ENCODE peak calls at places on chromosomes 1 and 21, in six cellular contexts. R is H1, W is HEK293T, H is K562, G is HCT116, N is GM12878. J is an unnamed sample.
A peak's percentile ranks its signal among the peaks of the same experiment; 100 is the strongest.

GRCh38 chr1:30877205-30877912 is 31.2 kb downstream of the SDC3 start:
- DNase-seq in R (no peak), W (no peak), H (no peak), G (no peak), N (no peak), J (no peak)

GRCh38 chr1:228081578-228082259 is 789 bp upstream of the ARF1 start:
- DNase-seq in R (no peak), W (peak; percentile 41), H (peak; percentile 87), G (no peak), N (no peak), J (peak; percentile 42)

GRCh38 chr1:210236386-210236839 is 3.8 kb downstream of the SERTAD4 start:
- DNase-seq in R (no peak), W (peak; percentile 31), H (no peak), G (no peak), N (no peak), J (no peak)

GRCh38 chr1:27001570-27002360 is 8.3 kb downstream of the TRNP1 start:
- DNase-seq in R (no peak), W (no peak), H (no peak), G (no peak), N (peak; percentile 38), J (no peak)

GRCh38 chr1:93531193-93531592 is 83.3 kb downstream of the FNBP1L start:
- DNase-seq in R (no peak), W (no peak), H (no peak), G (no peak), N (no peak), J (no peak)

GRCh38 chr1:160639652-160640051 is 7.2 kb downstream of the SLAMF1 start:
- DNase-seq in R (no peak), W (no peak), H (no peak), G (no peak), N (no peak), J (no peak)

GRCh38 chr1:246695136-246695535 is 29.1 kb upstream of the SCCPDH start:
- DNase-seq in R (no peak), W (no peak), H (no peak), G (no peak), N (no peak), J (no peak)

GRCh38 chr1:156910309-156910782 is 10.1 kb upstream of the LRRC71 start:
- DNase-seq in R (no peak), W (peak; percentile 90), H (peak; percentile 86), G (no peak), N (no peak), J (peak; percentile 82)

GRCh38 chr21:38839683-38840286 is 34.1 kb downstream of the ETS2 start:
- DNase-seq in R (no peak), W (no peak), H (no peak), G (peak; percentile 21), N (no peak), J (no peak)

GRCh38 chr1:101310484-101310883 is 73.7 kb downstream of the S1PR1 start:
- DNase-seq in R (no peak), W (no peak), H (no peak), G (no peak), N (no peak), J (no peak)

GRCh38 chr1:197737916-197738315 is 37.4 kb downstream of the DENND1B start:
- DNase-seq in R (no peak), W (no peak), H (no peak), G (no peak), N (no peak), J (no peak)

GRCh38 chr1:230167419-230167852 is 100.4 kb downstream of the GALNT2 start:
- DNase-seq in R (peak; percentile 23), W (peak; percentile 67), H (peak; percentile 83), G (peak; percentile 59), N (peak; percentile 54), J (peak; percentile 32)

GRCh38 chr1:180530501-180530900 is 28.1 kb upstream of the ACBD6 start:
- DNase-seq in R (no peak), W (no peak), H (no peak), G (no peak), N (no peak), J (no peak)

GRCh38 chr1:32716312-32717126 is 13.9 kb upstream of the SYNC start:
- DNase-seq in R (peak; percentile 91), W (peak; percentile 89), H (peak; percentile 96), G (peak; percentile 89), N (no peak), J (peak; percentile 99)

GRCh38 chr21:43721225-43721605 is 2.3 kb downstream of the PDXK start:
- DNase-seq in R (no peak), W (no peak), H (no peak), G (no peak), N (no peak), J (no peak)

GRCh38 chr1:17011439-17012307 is at the start of gene ATP13A2:
- DNase-seq in R (peak; percentile 77), W (peak; percentile 92), H (peak; percentile 97), G (peak; percentile 67), N (no peak), J (peak; percentile 94)

GRCh38 chr1:226549937-226550670 is 1.5 kb downstream of the STUM start:
- DNase-seq in R (no peak), W (no peak), H (peak; percentile 55), G (peak; percentile 12), N (no peak), J (peak; percentile 34)

GRCh38 chr1:156898151-156898550 is 4.6 kb downstream of the PEAR1 start:
- DNase-seq in R (no peak), W (no peak), H (no peak), G (no peak), N (no peak), J (no peak)

GRCh38 chr1:8120693-8121260 is 94.7 kb upstream of the ERRFI1 start:
- DNase-seq in R (no peak), W (no peak), H (no peak), G (no peak), N (peak; percentile 23), J (no peak)

GRCh38 chr1:205424881-205425635 is 3.2 kb upstream of the LEMD1 start:
- DNase-seq in R (no peak), W (no peak), H (no peak), G (no peak), N (no peak), J (no peak)

GRCh38 chr1:41670558-41670957 is 186.1 kb upstream of the EDN2 start:
- DNase-seq in R (no peak), W (no peak), H (no peak), G (no peak), N (no peak), J (no peak)
- TF ChIP-seq SP1 in R (no peak), W (no peak), H (no peak), G (no peak), N (no peak), J (no peak)

GRCh38 chr21:41943468-41944250 is 10.2 kb downstream of the C2CD2 start:
- DNase-seq in R (no peak), W (no peak), H (no peak), G (no peak), N (no peak), J (no peak)
- TF ChIP-seq SP1 in R (no peak), W (no peak), H (no peak), G (no peak), N (no peak), J (no peak)

GRCh38 chr1:172342584-172343245 is 77.8 kb upstream of the C1orf105 start:
- DNase-seq in R (no peak), W (no peak), H (no peak), G (no peak), N (peak; percentile 76), J (no peak)
- TF ChIP-seq SP1 in R (no peak), W (no peak), H (no peak), G (no peak), N (no peak), J (no peak)

DNA sequence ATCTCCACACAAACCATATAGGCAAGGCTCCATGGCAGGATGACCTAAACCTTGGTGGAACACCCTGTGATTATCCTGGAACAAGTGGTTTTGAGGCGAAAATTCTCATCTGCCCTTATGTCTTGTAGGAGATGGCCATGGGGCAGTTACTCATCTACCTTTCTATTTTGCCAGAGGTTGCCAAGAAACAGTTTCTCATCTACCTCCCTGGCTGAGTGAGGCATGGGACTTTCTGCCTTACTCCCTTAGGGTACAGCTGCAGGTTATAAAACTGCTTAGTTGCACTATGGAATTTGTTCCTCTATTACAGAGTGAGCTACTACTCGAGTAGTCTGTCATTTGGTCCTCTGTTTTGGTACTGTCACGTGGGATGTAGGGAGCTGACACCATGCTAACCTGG is 31.3 kb upstream of the GUCA2A start:
- DNase-seq in R (no peak), W (no peak), H (no peak), G (no peak), N (no peak), J (no peak)
- TF ChIP-seq SP1 in R (no peak), W (no peak), H (no peak), G (no peak), N (no peak), J (no peak)

DNA sequence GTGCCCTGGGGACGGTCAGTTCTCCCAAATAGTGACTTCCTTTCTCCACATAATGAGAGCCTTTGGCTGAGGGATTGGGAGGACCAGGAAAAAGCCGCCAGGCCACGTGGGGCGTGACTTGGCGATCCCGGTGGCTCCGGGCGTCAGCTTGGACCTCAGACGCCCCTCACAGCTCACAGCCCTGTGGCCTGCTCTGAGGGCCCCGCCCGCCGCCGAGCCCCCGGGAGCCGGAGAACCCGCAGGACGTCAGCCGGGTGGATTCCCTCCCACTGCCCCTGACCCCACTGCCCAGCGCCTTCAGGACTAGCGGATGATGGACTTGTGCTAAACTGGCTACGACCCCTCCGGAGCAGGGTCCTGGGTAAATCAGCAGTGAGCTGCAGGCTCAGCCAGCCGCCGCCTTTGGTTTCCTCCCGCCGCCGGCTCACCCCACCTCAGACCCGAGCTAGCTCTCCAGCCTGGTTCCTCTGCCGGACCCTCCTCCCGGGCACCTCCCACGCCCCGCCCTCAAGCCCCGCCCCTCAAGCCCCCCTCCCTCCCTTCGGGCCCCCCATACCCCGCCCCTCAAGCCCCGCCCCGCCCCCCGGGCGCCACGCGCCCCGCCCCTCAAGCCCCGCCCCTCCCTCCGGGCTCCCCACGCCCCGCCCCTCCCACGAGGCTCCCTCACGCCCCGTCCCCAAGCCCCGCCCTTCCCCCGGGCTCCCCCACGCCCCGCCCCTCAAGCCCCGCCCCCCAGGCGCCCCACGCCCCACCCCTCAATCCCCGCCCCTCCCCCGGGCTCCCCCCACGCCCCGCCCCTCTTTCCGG is 10.0 kb upstream of the FAAP20 start:
- DNase-seq in R (peak; percentile 66), W (no peak), H (peak; percentile 99), G (no peak), N (no peak), J (peak; percentile 90)
- TF ChIP-seq SP1 in R (peak; percentile 42), W (no peak), H (no peak), G (no peak), N (no peak), J (peak; percentile 62)

GRCh38 chr1:199033709-199034108 is 394.9 kb downstream of the PTPRC start:
- DNase-seq in R (no peak), W (no peak), H (no peak), G (no peak), N (no peak), J (no peak)
- TF ChIP-seq SP1 in R (no peak), W (no peak), H (no peak), G (no peak), N (no peak), J (no peak)

DNA sequence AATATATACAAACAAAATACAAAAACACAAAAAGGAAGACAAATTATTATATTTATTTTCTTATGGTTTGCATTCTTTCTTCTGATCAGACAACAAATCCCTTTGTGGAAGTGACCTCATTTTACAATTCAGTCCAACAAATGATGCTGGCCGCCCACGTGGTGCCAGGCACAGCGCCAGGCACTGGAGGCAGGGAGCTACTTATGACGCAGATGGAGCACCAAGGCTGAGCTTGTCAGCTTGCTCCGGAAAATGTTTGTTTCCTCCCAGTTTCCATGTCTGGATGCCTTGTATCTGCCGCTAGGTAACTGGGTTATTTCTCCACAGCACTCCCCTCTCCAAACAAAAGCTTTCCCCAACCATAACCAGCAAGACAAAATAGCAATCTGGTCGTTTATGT is 30.7 kb upstream of the CD34 start:
- DNase-seq in R (no peak), W (no peak), H (no peak), G (no peak), N (no peak), J (no peak)
- TF ChIP-seq SP1 in R (no peak), W (no peak), H (no peak), G (no peak), N (no peak), J (no peak)

GRCh38 chr1:115189814-115190541 is 100.7 kb upstream of the TSPAN2 start:
- DNase-seq in R (no peak), W (no peak), H (no peak), G (peak; percentile 56), N (no peak), J (no peak)
- TF ChIP-seq SP1 in R (no peak), W (no peak), H (no peak), G (peak; percentile 85), N (no peak), J (no peak)

J was measured in WTC11.